ENCODE peak calls at places on chromosome 20, in eight cellular contexts. U is activated effector memory CD4-positive, alpha-beta T cell treated with Interleukin-2 at 50 U/mL for 16 hours; C is iPS-NIHi11; V is T-helper 22 cell; M is NCI-H1436; S is stimulated activated CD8-positive, alpha-beta memory T cell treated with anti-CD3 and anti-CD28 coated beads, Interleukin-7, amount 100 ng/mL, for 1 hour; E is activated T-helper 9 cell treated with anti-CD3 and anti-CD28 coated beads, Interleukin-2, amount 50 U/mL, for 16 hours; A is NCI-H460. O is an unnamed sample.

GRCh38 chr20:46336735-46337134 is 28.4 kb upstream of the CDH22 start:
- DNase-seq in U (no peak), C (no peak), V (no peak), M (no peak), S (no peak), E (no peak), A (no peak), O (no peak)

GRCh38 chr20:1403624-1404023 is 10.8 kb upstream of the FKBP1A start:
- DNase-seq in U (no peak), C (no peak), V (no peak), M (no peak), S (no peak), E (no peak), A (no peak), O (no peak)

GRCh38 chr20:6765469-6766058 is 1.9 kb upstream of the BMP2 start:
- DNase-seq in U (no peak), C (no peak), V (no peak), M (peak), S (no peak), E (no peak), A (peak), O (no peak)

GRCh38 chr20:22572023-22572422 is 12.3 kb downstream of the FOXA2 start:
- DNase-seq in U (no peak), C (no peak), V (no peak), M (no peak), S (no peak), E (no peak), A (no peak), O (no peak)

GRCh38 chr20:48702388-48703041 is 125.3 kb downstream of the PREX1 start:
- DNase-seq in U (no peak), C (peak), V (no peak), M (no peak), S (no peak), E (no peak), A (no peak), O (no peak)

GRCh38 chr20:5786930-5787826 is 37.0 kb downstream of the SHLD1 start:
- DNase-seq in U (no peak), C (no peak), V (no peak), M (no peak), S (no peak), E (no peak), A (no peak), O (no peak)

GRCh38 chr20:54711061-54711460 is 235.7 kb downstream of the DOK5 start:
- DNase-seq in U (no peak), C (no peak), V (no peak), M (no peak), S (no peak), E (no peak), A (no peak), O (no peak)

GRCh38 chr20:61424628-61425420 is 172.8 kb downstream of the CDH4 start:
- DNase-seq in U (no peak), C (no peak), V (no peak), M (no peak), S (no peak), E (no peak), A (no peak), O (no peak)

GRCh38 chr20:63238491-63239126 is 2.9 kb downstream of the BIRC7 start:
- DNase-seq in U (no peak), C (no peak), V (no peak), M (no peak), S (no peak), E (no peak), A (no peak), O (no peak)

GRCh38 chr20:13017883-13018535 is 9.2 kb downstream of the SPTLC3 start:
- DNase-seq in U (no peak), C (no peak), V (no peak), M (no peak), S (no peak), E (no peak), A (no peak), O (no peak)

GRCh38 chr20:37574199-37574890 is 46.7 kb upstream of the BLCAP start:
- DNase-seq in U (no peak), C (no peak), V (no peak), M (no peak), S (no peak), E (no peak), A (no peak), O (no peak)

GRCh38 chr20:58923117-58923712 is 57.8 kb upstream of the NELFCD start:
- DNase-seq in U (no peak), C (no peak), V (no peak), M (no peak), S (no peak), E (no peak), A (no peak), O (no peak)